ENCODE peak calls at places on chromosomes 16 and 17, in seven cellular contexts. P is H1, Q is H9, E is mesenchymal stem cell, X is mesendoderm, R is trophoblast cell, F is IMR-90. Z is an unnamed sample.

GRCh38 chr16:85234310-85235235 is 122.3 kb upstream of the CIBAR2 start:
- DNase-seq in Q (peak; percentile 97), P (peak; percentile 91), F (peak; percentile 85), X (peak; percentile 98), E (peak; percentile 89), R (peak; percentile 54), Z (peak; percentile 91)

GRCh38 chr17:39080416-39081179 is 70.8 kb downstream of the PLXDC1 start:
- DNase-seq in E (no peak), X (no peak), R (no peak), F (peak; percentile 52), Q (no peak), P (no peak), Z (no peak)

GRCh38 chr17:78343099-78343432 is 16.8 kb downstream of the SOCS3 start:
- DNase-seq in Q (peak; percentile 75), E (peak; percentile 93), X (peak; percentile 85), F (peak; percentile 87), P (no peak), R (peak; percentile 47), Z (no peak)

GRCh38 chr16:47920709-47921108 is 235.1 kb downstream of the ABCC12 start:
- DNase-seq in E (no peak), X (no peak), P (no peak), Q (no peak), F (no peak), R (no peak), Z (no peak)

GRCh38 chr17:42519546-42520444 is 16.2 kb upstream of the NAGLU start:
- DNase-seq in F (peak; percentile 99), X (peak; percentile 95), P (peak; percentile 59), R (peak; percentile 92), Q (peak; percentile 77), E (peak; percentile 98), Z (peak; percentile 72)

GRCh38 chr17:48541574-48542113 is 3.3 kb downstream of the HOXB2 start:
- DNase-seq in Q (peak; percentile 67), X (no peak), P (peak; percentile 67), E (peak; percentile 80), F (peak; percentile 69), R (peak; percentile 15), Z (no peak)

GRCh38 chr17:35778641-35779196 is 16.7 kb downstream of the MMP28 start:
- DNase-seq in F (no peak), R (no peak), P (no peak), Q (no peak), X (no peak), E (no peak), Z (no peak)

GRCh38 chr17:27531469-27531948 is 75.3 kb downstream of the KSR1 start:
- DNase-seq in R (peak; percentile 42), Q (no peak), P (no peak), E (no peak), X (no peak), F (no peak), Z (no peak)

GRCh38 chr16:24409045-24409444 is 130.3 kb upstream of the RBBP6 start:
- DNase-seq in Q (peak; percentile 43), F (no peak), X (peak; percentile 44), P (no peak), E (no peak), R (no peak), Z (no peak)

GRCh38 chr16:86676216-86676800 is 98.0 kb downstream of the FOXL1 start:
- DNase-seq in Q (no peak), F (peak; percentile 80), P (no peak), E (peak; percentile 74), R (no peak), X (no peak), Z (no peak)

GRCh38 chr17:61467416-61468262 is 15.4 kb downstream of the TBX4 start:
- DNase-seq in Q (peak; percentile 84), F (peak; percentile 52), P (peak; percentile 94), R (no peak), X (peak; percentile 78), E (peak; percentile 54), Z (no peak)

GRCh38 chr17:65020284-65020683 is 36.3 kb downstream of the GNA13 start:
- DNase-seq in Q (no peak), F (peak; percentile 91), E (peak; percentile 86), P (no peak), R (no peak), X (no peak), Z (no peak)

GRCh38 chr17:43070257-43070656 is 45.2 kb downstream of the RND2 start:
- DNase-seq in R (no peak), X (no peak), F (no peak), E (no peak), P (no peak), Q (no peak), Z (no peak)

GRCh38 chr16:53282975-53283946 is 151.0 kb upstream of the RBL2 start:
- DNase-seq in Q (no peak), X (peak; percentile 63), E (peak; percentile 58), F (peak; percentile 49), R (no peak), P (no peak), Z (peak; percentile 2)

GRCh38 chr16:10314811-10315210 is 71.0 kb upstream of the ATF7IP2 start:
- DNase-seq in E (no peak), F (no peak), Q (no peak), X (peak; percentile 39), R (no peak), P (no peak), Z (no peak)

GRCh38 chr17:82899941-82900340 is 60.1 kb upstream of the ZNF750 start:
- DNase-seq in F (no peak), E (no peak), Q (no peak), X (no peak), R (no peak), P (no peak), Z (no peak)

GRCh38 chr17:30345527-30346075 is 11.7 kb upstream of the TMIGD1 start:
- DNase-seq in X (no peak), E (no peak), R (no peak), P (no peak), F (no peak), Q (no peak), Z (no peak)

GRCh38 chr16:11670171-11671131 is 2.2 kb downstream of the SNN start:
- DNase-seq in E (no peak), P (no peak), R (no peak), Q (no peak), F (no peak), X (peak; percentile 54), Z (no peak)

GRCh38 chr17:49132317-49132698 is 261 bp upstream of the B4GALNT2 start:
- DNase-seq in F (no peak), E (no peak), R (no peak), Q (no peak), X (no peak), P (no peak), Z (no peak)

GRCh38 chr17:6077746-6078145 is 7.6 kb downstream of the WSCD1 start:
- DNase-seq in R (no peak), P (no peak), Q (no peak), E (no peak), F (no peak), X (no peak), Z (peak; percentile 63)

GRCh38 chr17:6080711-6081430 is 10.7 kb downstream of the WSCD1 start:
- DNase-seq in P (no peak), X (no peak), E (no peak), F (no peak), R (no peak), Q (no peak), Z (no peak)

GRCh38 chr17:6078370-6078950 is 8.3 kb downstream of the WSCD1 start:
- DNase-seq in E (no peak), F (no peak), R (no peak), Q (no peak), X (no peak), P (no peak), Z (no peak)

GRCh38 chr17:6079155-6079554 is 9.0 kb downstream of the WSCD1 start:
- DNase-seq in Q (no peak), E (no peak), P (no peak), F (no peak), X (no peak), R (no peak), Z (no peak)

DNA sequence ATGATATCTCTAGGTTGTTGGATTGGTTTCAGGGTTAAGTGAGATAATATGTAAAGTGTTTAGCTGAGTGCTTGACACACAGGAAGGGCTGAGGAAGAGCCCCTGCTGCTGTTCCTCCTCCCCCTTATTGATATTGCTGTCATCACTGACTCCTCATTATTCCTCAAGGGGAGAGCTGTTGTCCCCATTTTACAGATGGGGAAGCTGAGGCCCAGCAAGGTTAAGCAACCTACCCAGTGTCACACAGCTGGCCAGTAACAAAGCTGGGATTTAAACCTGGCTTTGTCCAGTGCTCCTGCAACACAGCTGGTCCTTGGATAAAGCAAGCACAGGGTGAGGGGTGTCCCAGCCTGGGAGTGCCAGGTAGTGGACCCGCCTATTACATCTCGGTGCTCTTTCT is 9.8 kb downstream of the WSCD1 start:
- DNase-seq in X (no peak), P (no peak), F (no peak), E (no peak), Q (no peak), R (no peak), Z (no peak)
- H3K18ac ChIP-seq in X (no peak overlapping the region), P (no peak overlapping the region), F (no peak overlapping the region), E (no peak overlapping the region), Q (no peak overlapping the region), R (no peak overlapping the region), Z (peak overlapping the region; percentile 52)

GRCh38 chr16:29665294-29666077 is 2.4 kb downstream of the SPN start:
- DNase-seq in X (no peak), R (no peak), Q (no peak), F (no peak), P (no peak), E (no peak), Z (no peak)
- H3K18ac ChIP-seq in X (no peak overlapping the region), R (peak overlapping the region; percentile 38), Q (no peak overlapping the region), F (no peak overlapping the region), P (peak overlapping the region; percentile 75), E (peak overlapping the region; percentile 37), Z (peak overlapping the region; percentile 84)

DNA sequence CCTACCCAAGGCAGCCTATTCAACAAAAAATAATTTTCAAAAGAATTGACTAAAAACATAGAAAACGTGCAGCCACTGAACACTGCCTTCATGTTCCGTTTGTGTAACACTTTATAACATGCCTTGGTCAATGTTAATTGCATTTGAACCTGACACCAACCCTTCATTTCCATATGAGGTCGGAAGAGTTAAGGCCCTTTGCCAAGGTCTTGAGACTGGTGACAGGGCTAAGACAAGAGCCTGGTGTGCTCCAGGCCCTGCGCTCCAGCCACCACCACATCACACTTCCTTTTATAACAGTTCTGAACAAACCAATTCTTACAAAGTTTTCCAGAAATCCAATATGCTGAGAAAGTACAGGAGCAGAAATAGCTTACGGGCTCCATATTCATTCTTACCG is 4.2 kb downstream of the BBS2 start:
- DNase-seq in X (no peak), P (no peak), R (no peak), E (no peak), F (no peak), Q (no peak), Z (no peak)
- H3K18ac ChIP-seq in X (no peak overlapping the region), P (no peak overlapping the region), R (no peak overlapping the region), E (no peak overlapping the region), F (no peak overlapping the region), Q (no peak overlapping the region), Z (no peak overlapping the region)

GRCh38 chr16:81920498-81920897 is 90.8 kb downstream of the SDR42E1 start:
- DNase-seq in X (no peak), R (no peak), Q (no peak), P (no peak), F (no peak), E (no peak), Z (no peak)

GRCh38 chr16:81921873-81922584 is 89.2 kb downstream of the SDR42E1 start:
- DNase-seq in E (no peak), Q (no peak), P (no peak), F (no peak), R (no peak), X (no peak), Z (no peak)

GRCh38 chr16:81923296-81923695 is 88.0 kb downstream of the SDR42E1 start:
- DNase-seq in F (no peak), P (no peak), R (no peak), E (no peak), Q (no peak), X (no peak), Z (no peak)

GRCh38 chr16:81918927-81919326 is 92.3 kb downstream of the SDR42E1 start:
- DNase-seq in R (no peak), P (no peak), X (no peak), E (no peak), Q (no peak), F (no peak), Z (no peak)

GRCh38 chr16:81921415-81921814 is 89.9 kb downstream of the SDR42E1 start:
- DNase-seq in X (no peak), P (no peak), E (no peak), Q (no peak), R (no peak), F (peak; percentile 36), Z (no peak)
- H3K18ac ChIP-seq in X (no peak overlapping the region), P (no peak overlapping the region), E (no peak overlapping the region), Q (no peak overlapping the region), R (no peak overlapping the region), F (no peak overlapping the region), Z (no peak overlapping the region)